ENCODE peak calls at places on chromosomes 16 and 17, in ten cellular contexts. Y, E, O, N, L, Q, J, G, T and H are unnamed samples.

GRCh38 chr16:27515874-27516353 is 33.8 kb downstream of the GTF3C1 start:
- DNase-seq in Y (peak; percentile 65), E (no peak), O (peak; percentile 51), N (no peak), L (no peak), Q (no peak), J (peak; percentile 14), G (peak; percentile 29), T (peak; percentile 62), H (peak; percentile 55)

GRCh38 chr17:48555183-48555615 is 10.3 kb upstream of the HOXB2 start:
- DNase-seq in Y (no peak), E (peak; percentile 98), O (no peak), N (no peak), L (no peak), Q (no peak), J (no peak), G (no peak), T (no peak), H (no peak)

GRCh38 chr17:4480929-4481898 is 17.5 kb upstream of the SPNS2 start:
- DNase-seq in Y (no peak), E (no peak), O (no peak), N (no peak), L (no peak), Q (no peak), J (no peak), G (no peak), T (no peak), H (no peak)

GRCh38 chr17:75552847-75553552 is 27.5 kb downstream of the LLGL2 start:
- DNase-seq in Y (no peak), E (no peak), O (peak; percentile 40), N (no peak), L (no peak), Q (no peak), J (no peak), G (no peak), T (no peak), H (no peak)

GRCh38 chr17:51260960-51261958 is 913 bp downstream of the UTP18 start:
- DNase-seq in Y (peak; percentile 90), E (no peak), O (peak; percentile 3), N (peak; percentile 42), L (peak; percentile 47), Q (no peak), J (peak; percentile 19), G (peak; percentile 61), T (peak; percentile 84), H (peak; percentile 64)

GRCh38 chr17:27573971-27574525 is 56.9 kb upstream of the LGALS9 start:
- DNase-seq in Y (no peak), E (peak; percentile 70), O (no peak), N (no peak), L (no peak), Q (no peak), J (peak; percentile 39), G (no peak), T (no peak), H (no peak)

GRCh38 chr16:1333149-1333812 is at the start of gene BAIAP3:
- DNase-seq in Y (peak; percentile 70), E (no peak), O (peak; percentile 77), N (no peak), L (no peak), Q (no peak), J (no peak), G (peak; percentile 44), T (peak; percentile 62), H (peak; percentile 74)

GRCh38 chr17:61455754-61456681 is 3.8 kb downstream of the TBX4 start:
- DNase-seq in Y (no peak), E (no peak), O (peak; percentile 50), N (peak; percentile 10), L (no peak), Q (no peak), J (no peak), G (no peak), T (no peak), H (no peak)

GRCh38 chr16:47699090-47699489 is 238.0 kb downstream of the PHKB start:
- DNase-seq in Y (no peak), E (no peak), O (no peak), N (no peak), L (no peak), Q (no peak), J (no peak), G (no peak), T (no peak), H (no peak)

GRCh38 chr17:48597775-48598631 is 4.4 kb upstream of the HOXB5 start:
- DNase-seq in Y (no peak), E (peak; percentile 65), O (peak; percentile 50), N (no peak), L (peak; percentile 56), Q (no peak), J (no peak), G (no peak), T (no peak), H (no peak)

GRCh38 chr17:76585649-76586593 is at the start of gene ST6GALNAC2:
- DNase-seq in Y (peak; percentile 49), E (no peak), O (peak; percentile 70), N (peak; percentile 70), L (peak; percentile 41), Q (no peak), J (peak; percentile 60), G (peak; percentile 35), T (peak; percentile 40), H (peak; percentile 49)

GRCh38 chr16:75256059-75256870 is 4.8 kb upstream of the BCAR1 start:
- DNase-seq in Y (no peak), E (peak; percentile 22), O (no peak), N (no peak), L (peak; percentile 57), Q (no peak), J (no peak), G (no peak), T (peak; percentile 23), H (no peak)

GRCh38 chr16:31179747-31180458 is at the start of gene FUS:
- DNase-seq in Y (peak; percentile 89), E (peak; percentile 90), O (peak; percentile 98), N (peak; percentile 88), L (peak; percentile 89), Q (no peak), J (peak; percentile 51), G (peak; percentile 87), T (peak; percentile 86), H (peak; percentile 85)

GRCh38 chr16:89395150-89396142 is 94.9 kb downstream of the ANKRD11 start:
- DNase-seq in Y (no peak), E (peak; percentile 99), O (peak; percentile 39), N (peak; percentile 91), L (peak; percentile 93), Q (peak; percentile 93), J (peak; percentile 93), G (no peak), T (no peak), H (no peak)

GRCh38 chr16:56851671-56852400 is 13.2 kb upstream of the SLC12A3 start:
- DNase-seq in Y (no peak), E (peak; percentile 58), O (peak; percentile 55), N (no peak), L (no peak), Q (no peak), J (no peak), G (no peak), T (peak; percentile 40), H (no peak)
- TF ChIP-seq CTCF in Y (no peak), E (peak; percentile 71), O (peak; percentile 66), N (no peak), L (peak; percentile 14), Q (peak; percentile 66), J (peak; percentile 14), G (peak; percentile 54), T (no peak), H (peak; percentile 37)

GRCh38 chr17:62692721-62693431 is 65.4 kb downstream of the MRC2 start:
- DNase-seq in Y (peak; percentile 52), E (peak; percentile 31), O (peak; percentile 63), N (no peak), L (no peak), Q (no peak), J (no peak), G (no peak), T (peak; percentile 78), H (peak; percentile 52)
- TF ChIP-seq CTCF in Y (peak; percentile 19), E (peak; percentile 68), O (peak; percentile 51), N (no peak), L (peak; percentile 15), Q (peak; percentile 70), J (peak; percentile 56), G (peak; percentile 47), T (peak; percentile 26), H (peak; percentile 43)

GRCh38 chr16:73217654-73218053 is 169.7 kb upstream of the ZFHX3 start:
- DNase-seq in Y (no peak), E (no peak), O (peak; percentile 67), N (no peak), L (no peak), Q (no peak), J (no peak), G (no peak), T (no peak), H (no peak)
- TF ChIP-seq CTCF in Y (peak; percentile 65), E (no peak), O (peak; percentile 61), N (no peak), L (peak; percentile 18), Q (peak; percentile 17), J (no peak), G (peak; percentile 58), T (peak; percentile 18), H (peak; percentile 68)

GRCh38 chr17:31506517-31506916 is 115.0 kb downstream of the RAB11FIP4 start:
- DNase-seq in Y (no peak), E (no peak), O (no peak), N (no peak), L (no peak), Q (no peak), J (no peak), G (no peak), T (no peak), H (no peak)

GRCh38 chr17:31509805-31510177 is 118.3 kb downstream of the RAB11FIP4 start:
- DNase-seq in Y (no peak), E (no peak), O (no peak), N (no peak), L (no peak), Q (no peak), J (no peak), G (no peak), T (no peak), H (no peak)

GRCh38 chr17:31509095-31509804 is 117.8 kb downstream of the RAB11FIP4 start:
- DNase-seq in Y (no peak), E (no peak), O (no peak), N (no peak), L (no peak), Q (no peak), J (no peak), G (no peak), T (no peak), H (no peak)

GRCh38 chr17:31510273-31511175 is 119.0 kb downstream of the RAB11FIP4 start:
- DNase-seq in Y (peak; percentile 5), E (no peak), O (no peak), N (no peak), L (no peak), Q (no peak), J (no peak), G (no peak), T (no peak), H (no peak)

GRCh38 chr17:31508310-31509094 is 117.0 kb downstream of the RAB11FIP4 start:
- DNase-seq in Y (no peak), E (no peak), O (peak; percentile 36), N (no peak), L (no peak), Q (no peak), J (no peak), G (no peak), T (peak; percentile 40), H (no peak)
- TF ChIP-seq CTCF in Y (peak; percentile 28), E (peak; percentile 21), O (peak; percentile 43), N (peak; percentile 26), L (no peak), Q (peak; percentile 32), J (peak; percentile 37), G (peak; percentile 45), T (peak; percentile 32), H (peak; percentile 43)

GRCh38 chr17:79126139-79126538 is 51.5 kb downstream of the ENGASE start:
- DNase-seq in Y (no peak), E (no peak), O (peak; percentile 61), N (no peak), L (no peak), Q (no peak), J (no peak), G (no peak), T (peak; percentile 54), H (no peak)
- TF ChIP-seq CTCF in Y (no peak), E (peak; percentile 0), O (peak; percentile 52), N (no peak), L (no peak), Q (no peak), J (peak; percentile 16), G (no peak), T (no peak), H (no peak)